ENCODE peak calls at places on chromosome 1, in five cellular contexts. Z is SJSA1; C is stimulated activated naive CD8-positive, alpha-beta T cell treated with anti-CD3 and anti-CD28 coated beads, Interleukin-15, Interleukin-2, amounts not matched to agents 100 U/mL and 50 U/mL, for 24 hours; H is AG08395; Q is DMS79 treated with DMSO at 0.1 percent for 48 hours. N is an unnamed sample.
A peak's percentile ranks its signal among the peaks of the same experiment; 100 is the strongest.

GRCh38 chr1:178376008-178376407 is 120.8 kb downstream of the CLEC20A start:
- DNase-seq in Q (no peak), Z (no peak), C (no peak), H (no peak), N (peak; percentile 51)

GRCh38 chr1:6727535-6727934 is 25.9 kb upstream of the DNAJC11 start:
- DNase-seq in Q (no peak), H (peak; percentile 62), C (peak; percentile 77), Z (peak; percentile 54), N (peak; percentile 44)

GRCh38 chr1:218459878-218460277 is 114.7 kb downstream of the TGFB2 start:
- DNase-seq in Q (no peak), H (peak; percentile 92), Z (peak; percentile 87), C (no peak), N (peak; percentile 68)

GRCh38 chr1:159088566-159089183 is 12.1 kb upstream of the AIM2 start:
- DNase-seq in Q (no peak), Z (no peak), H (no peak), C (no peak), N (no peak)

GRCh38 chr1:156113263-156114004 is 1.1 kb upstream of the LMNA start:
- DNase-seq in C (no peak), H (no peak), Q (no peak), Z (peak; percentile 42), N (no peak)

GRCh38 chr1:108053291-108054023 is 88.5 kb upstream of the VAV3 start:
- DNase-seq in C (no peak), Z (no peak), Q (no peak), H (peak; percentile 35), N (no peak)

GRCh38 chr1:66402194-66402593 is 131.8 kb upstream of the SGIP1 start:
- DNase-seq in Q (peak; percentile 30), Z (no peak), C (no peak), H (peak; percentile 58), N (no peak)

GRCh38 chr1:11641776-11642305 is 12.4 kb downstream of the FBXO2 start:
- DNase-seq in Z (no peak), C (no peak), H (no peak), Q (no peak), N (no peak)

GRCh38 chr1:22131875-22132486 is 10.9 kb downstream of the WNT4 start:
- DNase-seq in Q (peak; percentile 52), Z (peak; percentile 50), H (no peak), C (peak; percentile 75), N (peak; percentile 68)

GRCh38 chr1:214833357-214833756 is 230.4 kb downstream of the CENPF start:
- DNase-seq in Z (no peak), C (no peak), H (peak; percentile 54), Q (no peak), N (no peak)

GRCh38 chr1:43367026-43367903 is 546 bp downstream of the ELOVL1 start:
- DNase-seq in Q (peak; percentile 26), H (peak; percentile 65), C (peak; percentile 42), Z (peak; percentile 42), N (no peak)

GRCh38 chr1:12327566-12327965 is 97.7 kb downstream of the VPS13D start:
- DNase-seq in C (no peak), Q (no peak), Z (no peak), H (no peak), N (no peak)

GRCh38 chr1:113871597-113872113 is at the start of gene PTPN22:
- DNase-seq in C (peak; percentile 75), H (peak; percentile 74), Q (no peak), Z (peak; percentile 27), N (no peak)

GRCh38 chr1:43931711-43932660 is 1.6 kb upstream of the ARTN start:
- DNase-seq in H (no peak), Q (no peak), C (no peak), Z (no peak), N (no peak)

GRCh38 chr1:235054961-235055360 is 73.7 kb downstream of the TOMM20 start:
- DNase-seq in H (no peak), Q (no peak), C (no peak), Z (no peak), N (no peak)

GRCh38 chr1:53454019-53454418 is 5.2 kb upstream of the DMRTB1 start:
- DNase-seq in Q (peak; percentile 15), H (no peak), Z (no peak), C (no peak), N (no peak)

GRCh38 chr1:230459463-230459862 is 33.3 kb upstream of the PGBD5 start:
- DNase-seq in Q (peak; percentile 65), H (peak; percentile 30), C (no peak), Z (no peak), N (no peak)

GRCh38 chr1:211667065-211667617 is 8.3 kb downstream of the NEK2 start:
- DNase-seq in Q (no peak), H (no peak), Z (no peak), C (no peak), N (no peak)

GRCh38 chr1:143584508-143584907 is 387.3 kb downstream of the FAM72C start:
- DNase-seq in C (no peak), Q (no peak), H (no peak), Z (no peak), N (no peak)

GRCh38 chr1:201119206-201119814 is 7.1 kb upstream of the CACNA1S start:
- DNase-seq in Z (no peak), Q (no peak), C (peak; percentile 68), H (peak; percentile 36), N (no peak)

GRCh38 chr1:212107481-212107880 is 71.9 kb downstream of the DTL start:
- DNase-seq in Z (no peak), Q (no peak), C (no peak), H (no peak), N (no peak)

GRCh38 chr1:150484431-150484830 is 2.8 kb upstream of the TARS2 start:
- DNase-seq in Q (no peak), Z (no peak), C (no peak), H (peak; percentile 47), N (no peak)

GRCh38 chr1:94883688-94884087 is 43.2 kb downstream of the CNN3 start:
- DNase-seq in C (no peak), Q (peak; percentile 13), Z (peak; percentile 59), H (peak; percentile 64), N (no peak)

GRCh38 chr1:22259581-22260282 is 116.8 kb upstream of the WNT4 start:
- DNase-seq in C (no peak), Q (peak; percentile 33), H (no peak), Z (no peak), N (peak; percentile 43)

GRCh38 chr1:110477445-110477957 is 26.6 kb downstream of the PROK1 start:
- DNase-seq in H (peak; percentile 30), Q (no peak), C (no peak), Z (no peak), N (peak; percentile 73)

GRCh38 chr1:245842106-245842505 is 665.0 kb downstream of the SMYD3 start:
- DNase-seq in C (no peak), Q (no peak), H (no peak), Z (no peak), N (no peak)

GRCh38 chr1:187641015-187641414 is 812.3 kb downstream of the PLA2G4A start:
- DNase-seq in Z (no peak), H (no peak), C (no peak), Q (no peak), N (no peak)

GRCh38 chr1:220294754-220295419 is 22.6 kb upstream of the RAB3GAP2 start:
- DNase-seq in Z (no peak), C (no peak), Q (peak; percentile 46), H (peak; percentile 21), N (no peak)

GRCh38 chr1:70146488-70146887 is 58.9 kb downstream of the LRRC40 start:
- DNase-seq in H (no peak), Q (no peak), Z (peak; percentile 8), C (no peak), N (no peak)

GRCh38 chr1:33342041-33342723 is 21.3 kb upstream of the A3GALT2 start:
- DNase-seq in Q (peak; percentile 90), C (no peak), Z (peak; percentile 94), H (peak; percentile 76), N (peak; percentile 89)

GRCh38 chr1:63537006-63537405 is 13.7 kb downstream of the EFCAB7 start:
- DNase-seq in H (no peak), Q (no peak), C (no peak), Z (no peak), N (no peak)

GRCh38 chr1:203764105-203765028 is 616 bp upstream of the LAX1 start:
- DNase-seq in Z (no peak), H (no peak), C (no peak), Q (no peak), N (no peak)

GRCh38 chr1:35111106-35111505 is 31.9 kb downstream of the ZMYM1 start:
- DNase-seq in C (no peak), Z (peak; percentile 51), H (peak; percentile 56), Q (no peak), N (no peak)